ENCODE peak calls at places on chromosomes 4 and X, in ten cellular contexts. One of them, this sample, is unnamed.

GRCh38 chrX:10017866-10018265 is 50.7 kb downstream of the CLDN34 start:
- DNase-seq in activated naive CD4-positive, alpha-beta T cell: no peak
- DNase-seq in tibial nerve: no peak
- DNase-seq in NCI-H2029: no peak
- DNase-seq in NCI-H774: no peak
- DNase-seq in NCI-H1048: peak
- DNase-seq in heart right ventricle: no peak
- DNase-seq in EL: peak
- DNase-seq in RWPE2: no peak
- DNase-seq in naive thymus-derived CD8-positive, alpha-beta T cell: no peak
- DNase-seq in this sample: no peak

GRCh38 chr4:113961322-113961698 is 18.1 kb downstream of the ARSJ start:
- DNase-seq in activated naive CD4-positive, alpha-beta T cell: no peak
- DNase-seq in tibial nerve: no peak
- DNase-seq in NCI-H2029: peak
- DNase-seq in NCI-H774: peak
- DNase-seq in NCI-H1048: no peak
- DNase-seq in heart right ventricle: no peak
- DNase-seq in EL: peak
- DNase-seq in RWPE2: no peak
- DNase-seq in naive thymus-derived CD8-positive, alpha-beta T cell: no peak
- DNase-seq in this sample: no peak

GRCh38 chr4:37365888-37366287 is 121.3 kb downstream of the NWD2 start:
- DNase-seq in activated naive CD4-positive, alpha-beta T cell: no peak
- DNase-seq in tibial nerve: no peak
- DNase-seq in NCI-H2029: no peak
- DNase-seq in NCI-H774: no peak
- DNase-seq in NCI-H1048: no peak
- DNase-seq in heart right ventricle: no peak
- DNase-seq in EL: no peak
- DNase-seq in RWPE2: no peak
- DNase-seq in naive thymus-derived CD8-positive, alpha-beta T cell: no peak
- DNase-seq in this sample: no peak

GRCh38 chrX:107153005-107153404 is 34.4 kb upstream of the RBM41 start:
- DNase-seq in activated naive CD4-positive, alpha-beta T cell: no peak
- DNase-seq in tibial nerve: no peak
- DNase-seq in NCI-H2029: no peak
- DNase-seq in NCI-H774: no peak
- DNase-seq in NCI-H1048: no peak
- DNase-seq in heart right ventricle: no peak
- DNase-seq in EL: no peak
- DNase-seq in RWPE2: no peak
- DNase-seq in naive thymus-derived CD8-positive, alpha-beta T cell: no peak
- DNase-seq in this sample: no peak

GRCh38 chrX:153626025-153626633 is 20.9 kb upstream of the DUSP9 start:
- DNase-seq in activated naive CD4-positive, alpha-beta T cell: no peak
- DNase-seq in tibial nerve: no peak
- DNase-seq in NCI-H2029: no peak
- DNase-seq in NCI-H774: no peak
- DNase-seq in NCI-H1048: no peak
- DNase-seq in heart right ventricle: no peak
- DNase-seq in EL: no peak
- DNase-seq in RWPE2: no peak
- DNase-seq in naive thymus-derived CD8-positive, alpha-beta T cell: no peak
- DNase-seq in this sample: no peak

GRCh38 chr4:184267673-184268573 is 50.2 kb upstream of the ENPP6 start:
- DNase-seq in activated naive CD4-positive, alpha-beta T cell: peak
- DNase-seq in tibial nerve: peak
- DNase-seq in NCI-H2029: peak
- DNase-seq in NCI-H774: no peak
- DNase-seq in NCI-H1048: peak
- DNase-seq in heart right ventricle: no peak
- DNase-seq in EL: peak
- DNase-seq in RWPE2: no peak
- DNase-seq in naive thymus-derived CD8-positive, alpha-beta T cell: peak
- DNase-seq in this sample: no peak

GRCh38 chr4:80103615-80104014 is 30.6 kb upstream of the ANTXR2 start:
- DNase-seq in activated naive CD4-positive, alpha-beta T cell: no peak
- DNase-seq in tibial nerve: no peak
- DNase-seq in NCI-H2029: no peak
- DNase-seq in NCI-H774: no peak
- DNase-seq in NCI-H1048: peak
- DNase-seq in heart right ventricle: no peak
- DNase-seq in EL: no peak
- DNase-seq in RWPE2: no peak
- DNase-seq in naive thymus-derived CD8-positive, alpha-beta T cell: no peak
- DNase-seq in this sample: no peak

GRCh38 chr4:156293657-156294297 is 340.1 kb upstream of the CTSO start:
- DNase-seq in activated naive CD4-positive, alpha-beta T cell: no peak
- DNase-seq in tibial nerve: no peak
- DNase-seq in NCI-H2029: no peak
- DNase-seq in NCI-H774: peak
- DNase-seq in NCI-H1048: no peak
- DNase-seq in heart right ventricle: no peak
- DNase-seq in EL: peak
- DNase-seq in RWPE2: no peak
- DNase-seq in naive thymus-derived CD8-positive, alpha-beta T cell: no peak
- DNase-seq in this sample: no peak

GRCh38 chrX:131067216-131067615 is 9.1 kb downstream of the ARHGAP36 start:
- DNase-seq in activated naive CD4-positive, alpha-beta T cell: no peak
- DNase-seq in tibial nerve: no peak
- DNase-seq in NCI-H2029: no peak
- DNase-seq in NCI-H774: no peak
- DNase-seq in NCI-H1048: no peak
- DNase-seq in heart right ventricle: no peak
- DNase-seq in EL: no peak
- DNase-seq in RWPE2: no peak
- DNase-seq in naive thymus-derived CD8-positive, alpha-beta T cell: no peak
- DNase-seq in this sample: no peak

GRCh38 chrX:39752820-39753219 is 344.9 kb downstream of the BCOR start:
- DNase-seq in activated naive CD4-positive, alpha-beta T cell: no peak
- DNase-seq in tibial nerve: peak
- DNase-seq in NCI-H2029: peak
- DNase-seq in NCI-H774: peak
- DNase-seq in NCI-H1048: no peak
- DNase-seq in heart right ventricle: no peak
- DNase-seq in EL: peak
- DNase-seq in RWPE2: no peak
- DNase-seq in naive thymus-derived CD8-positive, alpha-beta T cell: no peak
- DNase-seq in this sample: no peak

GRCh38 chrX:13614154-13614553 is 38.8 kb upstream of the TCEANC start:
- DNase-seq in activated naive CD4-positive, alpha-beta T cell: no peak
- DNase-seq in tibial nerve: no peak
- DNase-seq in NCI-H2029: no peak
- DNase-seq in NCI-H774: no peak
- DNase-seq in NCI-H1048: no peak
- DNase-seq in heart right ventricle: no peak
- DNase-seq in EL: no peak
- DNase-seq in RWPE2: no peak
- DNase-seq in naive thymus-derived CD8-positive, alpha-beta T cell: no peak
- DNase-seq in this sample: no peak

GRCh38 chrX:103919336-103919682 is 43.1 kb upstream of the TMSB15B start:
- DNase-seq in activated naive CD4-positive, alpha-beta T cell: no peak
- DNase-seq in tibial nerve: peak
- DNase-seq in NCI-H2029: peak
- DNase-seq in NCI-H774: no peak
- DNase-seq in NCI-H1048: no peak
- DNase-seq in heart right ventricle: no peak
- DNase-seq in EL: peak
- DNase-seq in RWPE2: no peak
- DNase-seq in naive thymus-derived CD8-positive, alpha-beta T cell: no peak
- DNase-seq in this sample: no peak

GRCh38 chr4:137981277-137981676 is 260.9 kb downstream of the SLC7A11 start:
- DNase-seq in activated naive CD4-positive, alpha-beta T cell: no peak
- DNase-seq in tibial nerve: no peak
- DNase-seq in NCI-H2029: no peak
- DNase-seq in NCI-H774: no peak
- DNase-seq in NCI-H1048: no peak
- DNase-seq in heart right ventricle: no peak
- DNase-seq in EL: peak
- DNase-seq in RWPE2: no peak
- DNase-seq in naive thymus-derived CD8-positive, alpha-beta T cell: no peak
- DNase-seq in this sample: no peak

GRCh38 chrX:9311411-9312160 is 153.3 kb upstream of the TBL1X start:
- DNase-seq in activated naive CD4-positive, alpha-beta T cell: no peak
- DNase-seq in tibial nerve: no peak
- DNase-seq in NCI-H2029: no peak
- DNase-seq in NCI-H774: no peak
- DNase-seq in NCI-H1048: no peak
- DNase-seq in heart right ventricle: no peak
- DNase-seq in EL: no peak
- DNase-seq in RWPE2: no peak
- DNase-seq in naive thymus-derived CD8-positive, alpha-beta T cell: no peak
- DNase-seq in this sample: no peak

GRCh38 chr4:163233321-163233720 is 66.6 kb upstream of the NAF1 start:
- DNase-seq in activated naive CD4-positive, alpha-beta T cell: no peak
- DNase-seq in tibial nerve: no peak
- DNase-seq in NCI-H2029: no peak
- DNase-seq in NCI-H774: no peak
- DNase-seq in NCI-H1048: no peak
- DNase-seq in heart right ventricle: no peak
- DNase-seq in EL: no peak
- DNase-seq in RWPE2: no peak
- DNase-seq in naive thymus-derived CD8-positive, alpha-beta T cell: no peak
- DNase-seq in this sample: no peak

GRCh38 chr4:133775881-133776280 is 425.7 kb downstream of the PABPC4L start:
- DNase-seq in activated naive CD4-positive, alpha-beta T cell: no peak
- DNase-seq in tibial nerve: no peak
- DNase-seq in NCI-H2029: no peak
- DNase-seq in NCI-H774: no peak
- DNase-seq in NCI-H1048: no peak
- DNase-seq in heart right ventricle: no peak
- DNase-seq in EL: peak
- DNase-seq in RWPE2: no peak
- DNase-seq in naive thymus-derived CD8-positive, alpha-beta T cell: no peak
- DNase-seq in this sample: no peak

GRCh38 chr4:165464813-165465381 is 86.1 kb downstream of the CPE start:
- DNase-seq in activated naive CD4-positive, alpha-beta T cell: peak
- DNase-seq in tibial nerve: no peak
- DNase-seq in NCI-H2029: no peak
- DNase-seq in NCI-H774: peak
- DNase-seq in NCI-H1048: no peak
- DNase-seq in heart right ventricle: no peak
- DNase-seq in EL: peak
- DNase-seq in RWPE2: no peak
- DNase-seq in naive thymus-derived CD8-positive, alpha-beta T cell: no peak
- DNase-seq in this sample: no peak

GRCh38 chr4:74933562-74934015 is 673 bp downstream of the PARM1 start:
- DNase-seq in activated naive CD4-positive, alpha-beta T cell: no peak
- DNase-seq in tibial nerve: no peak
- DNase-seq in NCI-H2029: no peak
- DNase-seq in NCI-H774: no peak
- DNase-seq in NCI-H1048: no peak
- DNase-seq in heart right ventricle: peak
- DNase-seq in EL: peak
- DNase-seq in RWPE2: no peak
- DNase-seq in naive thymus-derived CD8-positive, alpha-beta T cell: no peak
- DNase-seq in this sample: no peak

GRCh38 chr4:71473541-71474240 is 134.9 kb downstream of the SLC4A4 start:
- DNase-seq in activated naive CD4-positive, alpha-beta T cell: no peak
- DNase-seq in tibial nerve: no peak
- DNase-seq in NCI-H2029: no peak
- DNase-seq in NCI-H774: no peak
- DNase-seq in NCI-H1048: no peak
- DNase-seq in heart right ventricle: no peak
- DNase-seq in EL: no peak
- DNase-seq in RWPE2: no peak
- DNase-seq in naive thymus-derived CD8-positive, alpha-beta T cell: no peak
- DNase-seq in this sample: no peak

GRCh38 chr4:186537843-186538521 is 17.4 kb downstream of the MTNR1A start:
- DNase-seq in activated naive CD4-positive, alpha-beta T cell: no peak
- DNase-seq in tibial nerve: no peak
- DNase-seq in NCI-H2029: no peak
- DNase-seq in NCI-H774: no peak
- DNase-seq in NCI-H1048: no peak
- DNase-seq in heart right ventricle: no peak
- DNase-seq in EL: no peak
- DNase-seq in RWPE2: no peak
- DNase-seq in naive thymus-derived CD8-positive, alpha-beta T cell: no peak
- DNase-seq in this sample: no peak

GRCh38 chrX:129754266-129755024 is 15.7 kb downstream of the XPNPEP2 start:
- DNase-seq in activated naive CD4-positive, alpha-beta T cell: no peak
- DNase-seq in tibial nerve: no peak
- DNase-seq in NCI-H2029: no peak
- DNase-seq in NCI-H774: peak
- DNase-seq in NCI-H1048: no peak
- DNase-seq in heart right ventricle: no peak
- DNase-seq in EL: no peak
- DNase-seq in RWPE2: no peak
- DNase-seq in naive thymus-derived CD8-positive, alpha-beta T cell: no peak
- DNase-seq in this sample: no peak

GRCh38 chr4:176150704-176151103 is 44.7 kb downstream of the SPATA4 start:
- DNase-seq in activated naive CD4-positive, alpha-beta T cell: no peak
- DNase-seq in tibial nerve: no peak
- DNase-seq in NCI-H2029: no peak
- DNase-seq in NCI-H774: no peak
- DNase-seq in NCI-H1048: no peak
- DNase-seq in heart right ventricle: no peak
- DNase-seq in EL: no peak
- DNase-seq in RWPE2: no peak
- DNase-seq in naive thymus-derived CD8-positive, alpha-beta T cell: no peak
- DNase-seq in this sample: no peak

GRCh38 chr4:15147709-15148651 is 145.7 kb downstream of the CPEB2 start:
- DNase-seq in activated naive CD4-positive, alpha-beta T cell: no peak
- DNase-seq in tibial nerve: no peak
- DNase-seq in NCI-H2029: no peak
- DNase-seq in NCI-H774: no peak
- DNase-seq in NCI-H1048: no peak
- DNase-seq in heart right ventricle: no peak
- DNase-seq in EL: no peak
- DNase-seq in RWPE2: no peak
- DNase-seq in naive thymus-derived CD8-positive, alpha-beta T cell: no peak
- DNase-seq in this sample: no peak

GRCh38 chr4:53693408-53693807 is 102.1 kb upstream of the LNX1 start:
- DNase-seq in activated naive CD4-positive, alpha-beta T cell: no peak
- DNase-seq in tibial nerve: no peak
- DNase-seq in NCI-H2029: peak
- DNase-seq in NCI-H774: peak
- DNase-seq in NCI-H1048: no peak
- DNase-seq in heart right ventricle: no peak
- DNase-seq in EL: no peak
- DNase-seq in RWPE2: no peak
- DNase-seq in naive thymus-derived CD8-positive, alpha-beta T cell: no peak
- DNase-seq in this sample: no peak

GRCh38 chr4:142088906-142089305 is 452.5 kb downstream of the IL15 start:
- DNase-seq in activated naive CD4-positive, alpha-beta T cell: no peak
- DNase-seq in tibial nerve: no peak
- DNase-seq in NCI-H2029: no peak
- DNase-seq in NCI-H774: no peak
- DNase-seq in NCI-H1048: no peak
- DNase-seq in heart right ventricle: no peak
- DNase-seq in EL: peak
- DNase-seq in RWPE2: no peak
- DNase-seq in naive thymus-derived CD8-positive, alpha-beta T cell: no peak
- DNase-seq in this sample: no peak

GRCh38 chrX:120736989-120737388 is 107.1 kb upstream of the C1GALT1C1 start:
- DNase-seq in activated naive CD4-positive, alpha-beta T cell: no peak
- DNase-seq in tibial nerve: no peak
- DNase-seq in NCI-H2029: no peak
- DNase-seq in NCI-H774: no peak
- DNase-seq in NCI-H1048: no peak
- DNase-seq in heart right ventricle: no peak
- DNase-seq in EL: peak
- DNase-seq in RWPE2: no peak
- DNase-seq in naive thymus-derived CD8-positive, alpha-beta T cell: no peak
- DNase-seq in this sample: no peak

GRCh38 chr4:2591189-2591588 is 54.7 kb downstream of the FAM193A start:
- DNase-seq in activated naive CD4-positive, alpha-beta T cell: no peak
- DNase-seq in tibial nerve: peak
- DNase-seq in NCI-H2029: no peak
- DNase-seq in NCI-H774: no peak
- DNase-seq in NCI-H1048: no peak
- DNase-seq in heart right ventricle: no peak
- DNase-seq in EL: no peak
- DNase-seq in RWPE2: no peak
- DNase-seq in naive thymus-derived CD8-positive, alpha-beta T cell: no peak
- DNase-seq in this sample: no peak

GRCh38 chr4:98778206-98778605 is 119.8 kb upstream of the TSPAN5 start:
- DNase-seq in activated naive CD4-positive, alpha-beta T cell: no peak
- DNase-seq in tibial nerve: no peak
- DNase-seq in NCI-H2029: no peak
- DNase-seq in NCI-H774: peak
- DNase-seq in NCI-H1048: no peak
- DNase-seq in heart right ventricle: no peak
- DNase-seq in EL: peak
- DNase-seq in RWPE2: no peak
- DNase-seq in naive thymus-derived CD8-positive, alpha-beta T cell: no peak
- DNase-seq in this sample: no peak